ENCODE peak calls at places on chromosome 6, in five cellular contexts. One of them, this sample, is unnamed.

GRCh38 chr6:921400-921799 is 228.5 kb upstream of the EXOC2 start:
- DNase-seq in AG09309: no peak
- DNase-seq in endothelial cell: no peak
- DNase-seq in fibroblast of lung: no peak
- DNase-seq in left ventricle myocardium inferior: no peak
- DNase-seq in this sample: no peak

GRCh38 chr6:138832182-138832581 is 36.3 kb downstream of the ECT2L start:
- DNase-seq in AG09309: no peak
- DNase-seq in endothelial cell: no peak
- DNase-seq in fibroblast of lung: no peak
- DNase-seq in left ventricle myocardium inferior: no peak
- DNase-seq in this sample: no peak

GRCh38 chr6:52725133-52725529 is 38.1 kb downstream of the GSTA2 start:
- DNase-seq in AG09309: no peak
- DNase-seq in endothelial cell: no peak
- DNase-seq in fibroblast of lung: no peak
- DNase-seq in left ventricle myocardium inferior: no peak
- DNase-seq in this sample: peak; percentile 43

GRCh38 chr6:91055959-91056358 is 469.1 kb upstream of the MAP3K7 start:
- DNase-seq in AG09309: no peak
- DNase-seq in endothelial cell: no peak
- DNase-seq in fibroblast of lung: no peak
- DNase-seq in left ventricle myocardium inferior: no peak
- DNase-seq in this sample: no peak

GRCh38 chr6:64477311-64477850 is 841.8 kb downstream of the PHF3 start:
- DNase-seq in AG09309: no peak
- DNase-seq in endothelial cell: no peak
- DNase-seq in fibroblast of lung: peak; percentile 19
- DNase-seq in left ventricle myocardium inferior: no peak
- DNase-seq in this sample: no peak

GRCh38 chr6:4358414-4359107 is 223.2 kb upstream of the ECI2 start:
- DNase-seq in AG09309: peak; percentile 99
- DNase-seq in endothelial cell: no peak
- DNase-seq in fibroblast of lung: peak; percentile 100
- DNase-seq in left ventricle myocardium inferior: peak; percentile 88
- DNase-seq in this sample: peak; percentile 100

GRCh38 chr6:24323632-24324337 is 34.1 kb downstream of the DCDC2 start:
- DNase-seq in AG09309: no peak
- DNase-seq in endothelial cell: no peak
- DNase-seq in fibroblast of lung: peak; percentile 87
- DNase-seq in left ventricle myocardium inferior: no peak
- DNase-seq in this sample: no peak

GRCh38 chr6:111809264-111809663 is 64.0 kb downstream of the FYN start:
- DNase-seq in AG09309: no peak
- DNase-seq in endothelial cell: no peak
- DNase-seq in fibroblast of lung: peak; percentile 32
- DNase-seq in left ventricle myocardium inferior: no peak
- DNase-seq in this sample: peak; percentile 9

GRCh38 chr6:89596056-89596455 is 42.5 kb downstream of the LYRM2 start:
- DNase-seq in AG09309: no peak
- DNase-seq in endothelial cell: no peak
- DNase-seq in fibroblast of lung: no peak
- DNase-seq in left ventricle myocardium inferior: no peak
- DNase-seq in this sample: no peak

GRCh38 chr6:52595000-52595795 is 18.3 kb upstream of the TRAM2 start:
- DNase-seq in AG09309: no peak
- DNase-seq in endothelial cell: no peak
- DNase-seq in fibroblast of lung: peak; percentile 93
- DNase-seq in left ventricle myocardium inferior: peak; percentile 34
- DNase-seq in this sample: peak; percentile 63

GRCh38 chr6:144778773-144779531 is 493.8 kb downstream of the UTRN start:
- DNase-seq in AG09309: no peak
- DNase-seq in endothelial cell: no peak
- DNase-seq in fibroblast of lung: no peak
- DNase-seq in left ventricle myocardium inferior: no peak
- DNase-seq in this sample: peak; percentile 17

GRCh38 chr6:161417712-161418457 is 144.0 kb upstream of the AGPAT4 start:
- DNase-seq in AG09309: peak; percentile 78
- DNase-seq in endothelial cell: no peak
- DNase-seq in fibroblast of lung: peak; percentile 98
- DNase-seq in left ventricle myocardium inferior: peak; percentile 46
- DNase-seq in this sample: peak; percentile 49

GRCh38 chr6:36245572-36246031 is 24.3 kb upstream of the PNPLA1 start:
- DNase-seq in AG09309: no peak
- DNase-seq in endothelial cell: no peak
- DNase-seq in fibroblast of lung: no peak
- DNase-seq in left ventricle myocardium inferior: no peak
- DNase-seq in this sample: no peak

GRCh38 chr6:134675110-134676038 is 274.5 kb downstream of the ALDH8A1 start:
- DNase-seq in AG09309: no peak
- DNase-seq in endothelial cell: no peak
- DNase-seq in fibroblast of lung: no peak
- DNase-seq in left ventricle myocardium inferior: no peak
- DNase-seq in this sample: no peak

GRCh38 chr6:88115307-88115706 is 50.8 kb downstream of the CNR1 start:
- DNase-seq in AG09309: no peak
- DNase-seq in endothelial cell: no peak
- DNase-seq in fibroblast of lung: no peak
- DNase-seq in left ventricle myocardium inferior: no peak
- DNase-seq in this sample: no peak

GRCh38 chr6:16334671-16335070 is 96.3 kb downstream of the GMPR start:
- DNase-seq in AG09309: no peak
- DNase-seq in endothelial cell: no peak
- DNase-seq in fibroblast of lung: peak; percentile 87
- DNase-seq in left ventricle myocardium inferior: no peak
- DNase-seq in this sample: peak; percentile 96

GRCh38 chr6:34374112-34374907 is 18.2 kb downstream of the NUDT3 start:
- DNase-seq in AG09309: no peak
- DNase-seq in endothelial cell: no peak
- DNase-seq in fibroblast of lung: no peak
- DNase-seq in left ventricle myocardium inferior: no peak
- DNase-seq in this sample: no peak

GRCh38 chr6:114284281-114284680 is 58.5 kb downstream of the HS3ST5 start:
- DNase-seq in AG09309: peak; percentile 2
- DNase-seq in endothelial cell: no peak
- DNase-seq in fibroblast of lung: peak; percentile 82
- DNase-seq in left ventricle myocardium inferior: no peak
- DNase-seq in this sample: peak; percentile 14

GRCh38 chr6:169173532-169174268 is 79.9 kb downstream of the THBS2 start:
- DNase-seq in AG09309: no peak
- DNase-seq in endothelial cell: no peak
- DNase-seq in fibroblast of lung: peak; percentile 66
- DNase-seq in left ventricle myocardium inferior: no peak
- DNase-seq in this sample: peak; percentile 27

GRCh38 chr6:169176361-169176991 is 77.2 kb downstream of the THBS2 start:
- DNase-seq in AG09309: no peak
- DNase-seq in endothelial cell: no peak
- DNase-seq in fibroblast of lung: no peak
- DNase-seq in left ventricle myocardium inferior: no peak
- DNase-seq in this sample: no peak

GRCh38 chr6:169174516-169175359 is 78.9 kb downstream of the THBS2 start:
- DNase-seq in AG09309: no peak
- DNase-seq in endothelial cell: no peak
- DNase-seq in fibroblast of lung: no peak
- DNase-seq in left ventricle myocardium inferior: no peak
- DNase-seq in this sample: no peak

GRCh38 chr6:169175360-169175887 is 78.2 kb downstream of the THBS2 start:
- DNase-seq in AG09309: no peak
- DNase-seq in endothelial cell: no peak
- DNase-seq in fibroblast of lung: no peak
- DNase-seq in left ventricle myocardium inferior: no peak
- DNase-seq in this sample: no peak

GRCh38 chr6:169177516-169178196 is 76.0 kb downstream of the THBS2 start:
- DNase-seq in AG09309: no peak
- DNase-seq in endothelial cell: no peak
- DNase-seq in fibroblast of lung: peak; percentile 38
- DNase-seq in left ventricle myocardium inferior: no peak
- DNase-seq in this sample: no peak
- TF ChIP-seq CTCF in AG09309: peak; percentile 43
- TF ChIP-seq CTCF in endothelial cell: no peak
- TF ChIP-seq CTCF in fibroblast of lung: peak; percentile 23
- TF ChIP-seq CTCF in left ventricle myocardium inferior: no peak
- TF ChIP-seq CTCF in this sample: no peak

GRCh38 chr6:44008821-44009370 is 118.4 kb downstream of the MRPL14 start:
- DNase-seq in AG09309: no peak
- DNase-seq in endothelial cell: no peak
- DNase-seq in fibroblast of lung: no peak
- DNase-seq in left ventricle myocardium inferior: no peak
- DNase-seq in this sample: no peak

GRCh38 chr6:44009425-44010321 is 117.6 kb downstream of the MRPL14 start:
- DNase-seq in AG09309: no peak
- DNase-seq in endothelial cell: no peak
- DNase-seq in fibroblast of lung: peak; percentile 63
- DNase-seq in left ventricle myocardium inferior: peak; percentile 68
- DNase-seq in this sample: peak; percentile 86

GRCh38 chr6:44012078-44012493 is 115.2 kb downstream of the MRPL14 start:
- DNase-seq in AG09309: peak; percentile 95
- DNase-seq in endothelial cell: no peak
- DNase-seq in fibroblast of lung: peak; percentile 98
- DNase-seq in left ventricle myocardium inferior: no peak
- DNase-seq in this sample: peak; percentile 98

GRCh38 chr6:44010411-44011349 is 116.6 kb downstream of the MRPL14 start:
- DNase-seq in AG09309: peak; percentile 96
- DNase-seq in endothelial cell: no peak
- DNase-seq in fibroblast of lung: peak; percentile 99
- DNase-seq in left ventricle myocardium inferior: peak; percentile 51
- DNase-seq in this sample: peak; percentile 91

GRCh38 chr6:44011350-44011925 is 115.8 kb downstream of the MRPL14 start:
- DNase-seq in AG09309: no peak
- DNase-seq in endothelial cell: no peak
- DNase-seq in fibroblast of lung: peak; percentile 60
- DNase-seq in left ventricle myocardium inferior: no peak
- DNase-seq in this sample: no peak
- TF ChIP-seq CTCF in AG09309: no peak
- TF ChIP-seq CTCF in endothelial cell: no peak
- TF ChIP-seq CTCF in fibroblast of lung: no peak
- TF ChIP-seq CTCF in left ventricle myocardium inferior: no peak
- TF ChIP-seq CTCF in this sample: no peak

DNA sequence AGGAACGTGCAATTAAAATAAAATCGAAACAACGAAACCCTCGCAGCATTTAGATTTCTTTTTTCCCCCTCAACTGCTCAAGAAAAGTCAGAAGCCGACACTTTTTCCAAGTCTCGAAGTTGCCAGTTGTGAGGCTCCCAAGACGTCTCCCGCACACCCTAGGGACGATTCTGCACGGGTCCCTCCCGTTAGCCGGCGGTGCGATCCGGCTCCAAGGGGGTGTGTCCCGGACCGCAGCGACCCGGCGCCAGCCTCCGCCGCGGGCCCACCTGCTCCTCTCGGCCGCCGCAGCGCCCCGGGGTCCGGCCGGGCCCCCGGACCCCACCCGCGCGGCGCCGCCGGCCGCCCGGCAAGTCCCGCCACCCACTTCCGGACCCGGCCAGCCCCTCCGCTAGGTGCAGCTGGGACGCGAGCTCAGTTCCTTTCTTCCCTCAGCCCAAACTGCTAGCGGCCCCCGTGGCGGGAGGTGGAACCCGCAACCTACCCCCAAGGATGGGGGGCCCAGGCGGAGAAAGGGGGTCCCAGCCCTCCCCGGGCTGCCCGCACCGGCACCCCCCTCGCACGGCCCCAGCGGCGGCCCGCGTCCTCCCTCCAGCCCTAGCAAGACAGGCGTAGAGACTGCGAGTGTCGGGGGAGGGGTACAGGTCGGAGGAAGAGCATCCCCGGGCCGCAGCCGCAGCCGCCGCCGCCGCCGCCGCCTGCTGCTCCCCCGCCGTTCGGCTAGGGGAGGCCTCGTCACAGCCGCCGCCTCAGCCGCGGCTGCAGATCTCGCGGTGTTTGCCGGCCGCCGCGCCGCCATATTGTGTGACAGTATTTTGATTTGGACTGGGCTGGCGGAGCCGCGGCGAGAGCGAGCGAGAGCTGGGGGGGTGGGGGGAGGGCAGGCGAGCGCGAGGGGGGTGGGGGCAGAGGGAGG is 514 bp upstream of the TAB2 start:
- DNase-seq in AG09309: peak; percentile 69
- DNase-seq in endothelial cell: peak; percentile 91
- DNase-seq in fibroblast of lung: peak; percentile 91
- DNase-seq in left ventricle myocardium inferior: peak; percentile 92
- DNase-seq in this sample: peak; percentile 89
- TF ChIP-seq CTCF in AG09309: no peak
- TF ChIP-seq CTCF in endothelial cell: no peak
- TF ChIP-seq CTCF in fibroblast of lung: no peak
- TF ChIP-seq CTCF in left ventricle myocardium inferior: no peak
- TF ChIP-seq CTCF in this sample: no peak

DNA sequence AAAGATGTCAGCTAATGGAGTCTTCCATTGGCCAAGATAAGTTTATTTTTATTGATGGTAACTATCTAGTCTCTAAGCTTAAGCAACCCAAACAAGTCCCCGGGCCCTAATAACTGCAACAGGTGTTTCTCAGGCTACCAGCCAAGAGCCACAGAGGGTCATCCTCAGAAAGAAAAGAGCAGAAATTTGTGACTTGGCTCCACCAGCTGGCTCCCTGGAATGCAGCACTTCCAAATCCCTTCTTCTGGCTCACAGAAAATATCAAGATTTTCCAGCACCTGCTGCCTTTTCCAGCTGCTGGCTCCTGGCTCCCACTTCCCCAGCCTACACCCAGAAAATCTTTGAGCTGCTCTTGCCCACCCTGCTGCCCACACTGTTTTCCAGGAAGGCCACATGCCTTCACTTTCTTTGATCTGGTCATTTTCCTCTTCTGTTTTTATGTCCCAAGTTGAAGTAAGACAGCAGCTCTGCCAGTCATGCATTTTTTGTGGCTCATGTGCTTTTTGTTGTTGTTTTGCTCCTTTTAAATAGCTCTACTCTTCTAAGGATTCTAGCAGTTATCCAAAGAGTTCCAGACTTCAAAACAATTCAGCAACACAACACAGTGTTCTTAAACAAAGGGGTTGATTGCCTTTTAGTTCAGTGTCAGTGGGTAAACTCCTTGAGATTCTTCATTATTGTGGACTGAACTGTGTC is 151.0 kb upstream of the SMLR1 start:
- DNase-seq in AG09309: no peak
- DNase-seq in endothelial cell: no peak
- DNase-seq in fibroblast of lung: no peak
- DNase-seq in left ventricle myocardium inferior: no peak
- DNase-seq in this sample: no peak
- TF ChIP-seq CTCF in AG09309: peak; percentile 25
- TF ChIP-seq CTCF in endothelial cell: no peak
- TF ChIP-seq CTCF in fibroblast of lung: no peak
- TF ChIP-seq CTCF in left ventricle myocardium inferior: no peak
- TF ChIP-seq CTCF in this sample: no peak

DNA sequence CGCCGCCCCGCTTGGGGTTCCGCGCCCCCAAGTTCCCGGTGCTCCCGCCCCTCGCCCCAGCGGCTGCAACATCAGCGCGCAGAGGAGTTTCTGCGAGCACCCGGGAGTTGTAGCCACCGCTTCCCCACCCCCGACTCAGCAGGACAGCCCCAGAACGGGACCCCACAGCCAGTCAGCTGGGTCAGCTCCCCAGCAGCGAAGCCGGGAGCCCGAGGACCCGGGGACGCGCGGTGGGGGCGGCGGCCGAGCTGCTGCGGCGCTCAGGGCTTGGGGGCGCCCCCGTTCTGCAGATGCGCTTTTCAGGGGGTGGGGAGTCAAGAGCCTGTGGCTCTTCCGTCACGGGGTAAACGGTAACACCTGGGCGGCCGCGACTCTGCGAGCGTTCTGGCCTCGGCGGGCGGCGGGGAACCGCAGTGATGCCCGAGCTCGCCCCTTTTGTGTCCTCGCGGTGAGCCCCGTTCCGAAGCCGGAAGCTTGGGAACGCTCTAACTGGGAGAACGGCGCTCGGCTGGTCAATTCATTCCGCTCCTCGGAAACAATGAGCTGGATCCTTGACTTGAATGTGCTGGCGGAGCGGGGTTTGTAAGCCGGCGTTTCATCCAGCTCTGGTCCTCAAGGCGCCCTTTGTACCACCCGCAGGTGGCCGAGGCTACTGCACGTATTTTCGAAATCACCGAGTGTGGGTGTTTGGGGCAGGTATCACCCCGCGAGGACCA is 775 bp downstream of the PLEKHG1 start:
- DNase-seq in AG09309: peak; percentile 3
- DNase-seq in endothelial cell: peak; percentile 79
- DNase-seq in fibroblast of lung: peak; percentile 83
- DNase-seq in left ventricle myocardium inferior: peak; percentile 47
- DNase-seq in this sample: peak; percentile 80
- TF ChIP-seq CTCF in AG09309: peak; percentile 49
- TF ChIP-seq CTCF in endothelial cell: peak; percentile 62
- TF ChIP-seq CTCF in fibroblast of lung: peak; percentile 38
- TF ChIP-seq CTCF in left ventricle myocardium inferior: peak; percentile 68
- TF ChIP-seq CTCF in this sample: peak; percentile 49